ENCODE peak calls at places on chromosome 15, in eight cellular contexts. X is AG09309, V is cardiac muscle cell, A is right atrium auricular region, R is psoas muscle, W is A549, E is HCT116, N is astrocyte. F is an unnamed sample.

GRCh38 chr15:48721061-48721810 is 75.7 kb upstream of the FBN1 start:
- DNase-seq in X (peak), V (no peak), A (no peak), R (peak), W (no peak), E (no peak), N (peak), F (no peak)

GRCh38 chr15:95944856-95945255 is 385.6 kb upstream of the NR2F2 start:
- DNase-seq in X (no peak), V (no peak), A (no peak), R (no peak), W (no peak), E (no peak), N (no peak), F (no peak)

GRCh38 chr15:45122719-45123118 is 7.0 kb downstream of the DUOXA1 start:
- DNase-seq in X (no peak), V (no peak), A (no peak), R (no peak), W (no peak), E (no peak), N (no peak), F (no peak)

GRCh38 chr15:49620174-49620573 is 444 bp downstream of the FAM227B start:
- DNase-seq in X (no peak), V (peak), A (no peak), R (no peak), W (peak), E (no peak), N (peak), F (no peak)

GRCh38 chr15:51327081-51327480 is 11.3 kb downstream of the CYP19A1 start:
- DNase-seq in X (no peak), V (no peak), A (no peak), R (no peak), W (no peak), E (no peak), N (no peak), F (no peak)

GRCh38 chr15:90343391-90343790 is 8.7 kb upstream of the ZNF774 start:
- DNase-seq in X (no peak), V (peak), A (peak), R (no peak), W (no peak), E (no peak), N (peak), F (no peak)

GRCh38 chr15:77795446-77795845 is 162.7 kb upstream of the LINGO1 start:
- DNase-seq in X (no peak), V (peak), A (no peak), R (no peak), W (no peak), E (no peak), N (no peak), F (no peak)

GRCh38 chr15:62110000-62110851 is 43.4 kb downstream of the C2CD4A start:
- DNase-seq in X (peak), V (peak), A (no peak), R (peak), W (peak), E (no peak), N (peak), F (no peak)

GRCh38 chr15:67138946-67139855 is 73.8 kb downstream of the SMAD3 start:
- DNase-seq in X (no peak), V (peak), A (no peak), R (no peak), W (no peak), E (no peak), N (no peak), F (no peak)

GRCh38 chr15:82663186-82663600 is 16.0 kb upstream of the CPEB1 start:
- DNase-seq in X (no peak), V (peak), A (no peak), R (peak), W (peak), E (no peak), N (peak), F (peak)

GRCh38 chr15:88803241-88803919 is at the start of gene ACAN:
- DNase-seq in X (no peak), V (no peak), A (no peak), R (no peak), W (no peak), E (no peak), N (no peak), F (no peak)

GRCh38 chr15:72724028-72724427 is 38.0 kb downstream of the BBS4 start:
- DNase-seq in X (no peak), V (no peak), A (no peak), R (no peak), W (no peak), E (no peak), N (peak), F (no peak)

GRCh38 chr15:89341316-89342005 is 6.8 kb upstream of the POLG start:
- DNase-seq in X (no peak), V (no peak), A (no peak), R (no peak), W (no peak), E (no peak), N (no peak), F (no peak)

GRCh38 chr15:70605606-70606410 is 157.6 kb downstream of the UACA start:
- DNase-seq in X (no peak), V (peak), A (peak), R (peak), W (no peak), E (no peak), N (peak), F (peak)

GRCh38 chr15:60928210-60928609 is 300.9 kb downstream of the RORA start:
- DNase-seq in X (no peak), V (no peak), A (no peak), R (no peak), W (no peak), E (no peak), N (no peak), F (no peak)

GRCh38 chr15:79314811-79315210 is 3.9 kb downstream of the TMED3 start:
- DNase-seq in X (no peak), V (no peak), A (no peak), R (no peak), W (no peak), E (no peak), N (no peak), F (no peak)

GRCh38 chr15:84598993-84599392 is 1.8 kb upstream of the ZSCAN2 start:
- DNase-seq in X (no peak), V (peak), A (no peak), R (no peak), W (peak), E (peak), N (peak), F (peak)

GRCh38 chr15:49688135-49688790 is 67.4 kb downstream of the DTWD1 start:
- DNase-seq in X (no peak), V (peak), A (no peak), R (no peak), W (no peak), E (no peak), N (no peak), F (no peak)

GRCh38 chr15:67771201-67771600 is 54.1 kb upstream of the SKOR1 start:
- DNase-seq in X (no peak), V (no peak), A (no peak), R (no peak), W (no peak), E (no peak), N (no peak), F (no peak)

GRCh38 chr15:26628879-26629529 is 143.9 kb downstream of the GABRB3 start:
- DNase-seq in X (no peak), V (peak), A (no peak), R (peak), W (peak), E (no peak), N (peak), F (peak)

GRCh38 chr15:48479751-48480150 is 148.5 kb downstream of the DUT start:
- DNase-seq in X (no peak), V (no peak), A (no peak), R (no peak), W (no peak), E (no peak), N (no peak), F (no peak)

GRCh38 chr15:86772369-86773059 is 692.8 kb downstream of the AGBL1 start:
- DNase-seq in X (no peak), V (no peak), A (no peak), R (no peak), W (no peak), E (no peak), N (peak), F (no peak)

GRCh38 chr15:44695274-44695673 is 15.8 kb downstream of the PATL2 start:
- DNase-seq in X (no peak), V (no peak), A (no peak), R (no peak), W (no peak), E (no peak), N (no peak), F (no peak)

GRCh38 chr15:63553388-63553791 is 43.8 kb upstream of the FBXL22 start:
- DNase-seq in X (peak), V (peak), A (no peak), R (no peak), W (no peak), E (no peak), N (peak), F (peak)

GRCh38 chr15:64703632-64703959 is 71.8 kb downstream of the RBPMS2 start:
- DNase-seq in X (no peak), V (no peak), A (no peak), R (no peak), W (peak), E (no peak), N (no peak), F (no peak)

GRCh38 chr15:94670436-94671034 is 439.2 kb downstream of the MCTP2 start:
- DNase-seq in X (peak), V (peak), A (no peak), R (no peak), W (peak), E (peak), N (peak), F (no peak)

GRCh38 chr15:48120751-48121150 is at the start of gene SLC24A5:
- DNase-seq in X (no peak), V (no peak), A (no peak), R (no peak), W (no peak), E (no peak), N (no peak), F (no peak)

GRCh38 chr15:47184003-47184404 is 533.3 kb upstream of the SEMA6D start:
- DNase-seq in X (no peak), V (no peak), A (no peak), R (peak), W (no peak), E (no peak), N (no peak), F (peak)

GRCh38 chr15:71115567-71116351 is 488 bp downstream of the THSD4 start:
- DNase-seq in X (no peak), V (peak), A (no peak), R (peak), W (peak), E (no peak), N (peak), F (peak)

DNA sequence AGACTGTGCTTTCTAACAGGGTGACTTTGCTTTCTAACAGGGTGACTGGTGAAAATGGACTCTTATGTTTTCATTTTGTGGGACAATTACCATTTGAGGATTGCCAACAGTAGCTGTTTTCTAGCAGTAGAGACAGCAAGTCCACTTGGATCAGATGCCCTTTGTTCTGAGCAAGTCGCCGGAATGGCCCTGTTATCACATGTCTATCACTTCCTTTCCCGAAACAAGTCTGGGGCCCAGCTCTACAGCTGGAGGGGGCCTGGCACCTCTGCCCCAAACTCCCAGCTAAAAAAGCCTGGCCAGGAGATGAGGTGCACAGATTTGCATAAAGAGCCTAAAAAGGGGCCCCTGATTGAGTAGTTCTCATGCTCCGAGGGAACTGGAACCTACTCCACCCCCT is 44.6 kb downstream of the THBS1 start:
- DNase-seq in X (no peak), V (no peak), A (no peak), R (no peak), W (no peak), E (no peak), N (no peak), F (no peak)
- H3K4me3 ChIP-seq in X (no peak), V (no peak), A (no peak), R (no peak), W (no peak), E (no peak), N (no peak), F (no peak)

GRCh38 chr15:100569406-100569805 is 32.6 kb downstream of the LINS1 start:
- DNase-seq in X (no peak), V (no peak), A (no peak), R (no peak), W (no peak), E (no peak), N (no peak), F (no peak)

GRCh38 chr15:100571592-100572167 is 30.3 kb downstream of the LINS1 start:
- DNase-seq in X (no peak), V (no peak), A (no peak), R (no peak), W (no peak), E (no peak), N (no peak), F (no peak)

GRCh38 chr15:100570282-100570681 is 31.7 kb downstream of the LINS1 start:
- DNase-seq in X (no peak), V (peak), A (no peak), R (no peak), W (peak), E (no peak), N (no peak), F (no peak)

GRCh38 chr15:100572362-100572983 is 29.5 kb downstream of the LINS1 start:
- DNase-seq in X (no peak), V (peak), A (no peak), R (no peak), W (peak), E (no peak), N (no peak), F (no peak)

DNA sequence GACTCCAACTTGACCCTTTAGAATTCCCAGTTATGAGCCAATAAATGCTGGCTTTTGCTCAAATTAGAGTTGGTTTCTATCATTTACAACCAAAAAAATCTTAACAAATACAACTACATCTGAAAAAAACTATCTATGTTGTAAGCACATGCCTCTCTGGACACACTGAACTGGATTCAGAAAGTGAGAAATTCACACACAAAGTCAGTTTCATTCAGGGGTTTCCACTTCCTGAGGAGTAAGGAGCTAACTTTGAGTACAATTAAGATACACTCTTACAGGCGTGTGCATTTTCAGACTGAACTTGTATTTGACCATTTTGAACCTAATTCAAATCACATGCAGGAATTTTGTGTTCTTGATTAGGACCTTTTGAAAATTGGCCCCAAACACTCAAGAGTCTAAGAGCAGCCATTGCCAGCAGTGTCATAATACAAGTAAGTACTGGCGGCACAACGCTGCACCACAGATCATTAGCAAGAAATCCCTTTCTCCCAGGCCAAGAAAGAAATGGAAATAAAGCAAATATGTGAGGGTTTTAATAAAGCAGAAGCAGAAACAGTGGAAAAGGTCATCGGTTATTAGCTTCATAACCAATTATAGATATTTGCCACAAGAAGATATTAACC is 31.1 kb downstream of the LINS1 start:
- DNase-seq in X (no peak), V (no peak), A (no peak), R (no peak), W (no peak), E (no peak), N (no peak), F (peak)
- H3K4me3 ChIP-seq in X (no peak), V (no peak), A (no peak), R (no peak), W (no peak), E (no peak), N (no peak), F (no peak)

DNA sequence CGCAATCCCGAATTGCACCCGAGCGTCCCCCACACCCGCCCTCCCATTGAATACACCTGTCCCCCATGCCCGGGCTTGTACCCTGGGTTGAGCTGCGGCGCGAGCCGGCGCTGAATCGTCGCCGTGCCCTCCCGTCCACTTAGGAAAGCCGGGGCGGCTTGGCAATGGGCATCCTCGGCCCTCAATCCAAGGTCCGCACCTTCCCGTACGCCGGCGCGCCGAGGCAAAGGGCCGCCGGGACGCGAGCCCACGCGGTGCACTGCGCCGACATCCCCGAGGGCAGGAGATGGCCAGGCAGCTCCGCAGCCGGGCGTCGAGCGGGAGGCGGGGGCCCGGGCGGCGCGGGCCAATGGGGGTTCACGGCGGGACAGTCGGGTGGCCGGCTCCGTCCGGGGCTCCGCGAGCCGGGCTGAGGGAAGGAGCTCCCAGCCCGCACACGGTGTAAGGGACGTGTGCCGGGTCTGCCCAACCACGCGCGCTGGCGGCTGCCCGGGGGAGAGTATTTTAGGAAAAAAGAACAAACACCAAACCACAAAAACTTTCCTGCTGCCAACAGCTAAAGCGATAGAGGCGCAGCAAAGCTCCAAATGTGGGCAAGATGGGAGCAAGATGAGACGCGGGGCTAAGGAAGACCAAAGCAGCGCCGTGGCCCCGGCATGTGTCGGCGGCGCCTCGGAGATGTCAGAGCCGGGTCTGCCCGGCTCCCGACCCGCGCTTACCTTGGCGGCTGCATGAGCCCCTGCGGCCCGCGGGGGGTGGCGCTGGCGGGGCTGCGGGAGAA is 621 bp downstream of the RGMA start:
- DNase-seq in X (no peak), V (peak), A (no peak), R (peak), W (peak), E (no peak), N (peak), F (peak)
- H3K4me3 ChIP-seq in X (no peak), V (peak), A (peak), R (peak), W (peak), E (no peak), N (peak), F (peak)

DNA sequence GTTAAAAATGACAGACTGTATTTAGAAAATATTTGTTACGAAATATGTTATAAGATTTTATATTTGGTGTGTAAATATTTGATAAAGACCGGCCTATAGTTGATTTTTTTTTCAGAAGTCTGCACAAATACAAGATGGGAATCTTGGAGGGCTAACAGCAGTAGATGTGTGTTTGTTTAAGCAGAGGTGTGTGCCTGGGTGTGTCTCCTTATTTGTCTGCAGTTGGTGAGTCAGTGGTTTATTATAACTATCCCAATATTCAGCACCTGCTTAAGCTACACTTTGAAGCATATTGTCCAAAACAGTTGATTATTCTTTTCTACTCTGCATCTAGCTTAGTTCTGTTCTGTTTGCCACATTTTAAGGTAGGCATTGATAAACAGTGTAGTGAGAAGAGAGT is 12.4 kb downstream of the GLCE start:
- DNase-seq in X (no peak), V (no peak), A (no peak), R (no peak), W (peak), E (no peak), N (no peak), F (no peak)
- H3K4me3 ChIP-seq in X (no peak), V (no peak), A (no peak), R (no peak), W (no peak), E (no peak), N (no peak), F (no peak)

F was measured in testis.